ENCODE peak calls at places on chromosomes 13 and 19, in six cellular contexts. S is HTR-8/SVneo; Z is skeletal muscle cell; H is stimulated activated CD4-positive, alpha-beta T cell treated with anti-CD3 and anti-CD28 coated beads, Interleukin-15, amount 100 ng/mL, for 24 hours; E is Right ventricle myocardium superior; J is SK-MEL-5. K is an unnamed sample.

GRCh38 chr13:90336507-90336906 is 1011.0 kb upstream of the MIR17HG start:
- DNase-seq in S (no peak), Z (no peak), H (no peak), E (no peak), J (no peak), K (no peak)

GRCh38 chr13:63190742-63191141 is 1775.1 kb upstream of the PCDH20 start:
- DNase-seq in S (peak), Z (no peak), H (no peak), E (no peak), J (no peak), K (no peak)

GRCh38 chr13:98856983-98857382 is 104.5 kb upstream of the SLC15A1 start:
- DNase-seq in S (no peak), Z (no peak), H (no peak), E (no peak), J (no peak), K (no peak)

GRCh38 chr19:29650988-29651387 is 14.3 kb upstream of the PLEKHF1 start:
- DNase-seq in S (no peak), Z (no peak), H (no peak), E (no peak), J (no peak), K (no peak)

GRCh38 chr13:26784704-26785639 is 24.4 kb upstream of the GPR12 start:
- DNase-seq in S (no peak), Z (no peak), H (peak), E (no peak), J (no peak), K (no peak)

GRCh38 chr19:7533281-7533819 is 2.2 kb upstream of the PNPLA6 start:
- DNase-seq in S (no peak), Z (no peak), H (no peak), E (peak), J (no peak), K (no peak)

GRCh38 chr13:21326155-21327030 is 132.7 kb downstream of the ZDHHC20 start:
- DNase-seq in S (peak), Z (peak), H (peak), E (no peak), J (no peak), K (no peak)

GRCh38 chr13:38308736-38309135 is 40.9 kb upstream of the UFM1 start:
- DNase-seq in S (no peak), Z (peak), H (no peak), E (no peak), J (no peak), K (no peak)

GRCh38 chr13:85816413-85816812 is 17.2 kb upstream of the SLITRK6 start:
- DNase-seq in S (no peak), Z (no peak), H (no peak), E (no peak), J (peak), K (no peak)

GRCh38 chr13:60411983-60412382 is 15.0 kb downstream of the TDRD3 start:
- DNase-seq in S (no peak), Z (no peak), H (no peak), E (no peak), J (no peak), K (no peak)

GRCh38 chr13:51218691-51219090 is 3.5 kb upstream of the FAM124A start:
- DNase-seq in S (no peak), Z (no peak), H (no peak), E (no peak), J (no peak), K (no peak)

GRCh38 chr13:98509271-98510155 is 67.4 kb downstream of the STK24 start:
- DNase-seq in S (no peak), Z (peak), H (peak), E (peak), J (peak), K (no peak)

GRCh38 chr13:79522583-79522982 is 41.6 kb downstream of the NDFIP2 start:
- DNase-seq in S (no peak), Z (peak), H (peak), E (no peak), J (no peak), K (no peak)

GRCh38 chr13:112391747-112392146 is 15.6 kb downstream of the SPACA7 start:
- DNase-seq in S (no peak), Z (no peak), H (no peak), E (no peak), J (no peak), K (no peak)

GRCh38 chr13:73167046-73167820 is 108.4 kb downstream of the KLF5 start:
- DNase-seq in S (no peak), Z (no peak), H (no peak), E (no peak), J (no peak), K (no peak)

GRCh38 chr13:113445791-113446487 is 7.3 kb downstream of the ADPRHL1 start:
- DNase-seq in S (no peak), Z (no peak), H (no peak), E (no peak), J (no peak), K (no peak)

GRCh38 chr13:51832471-51833152 is 12.4 kb downstream of the TMEM272 start:
- DNase-seq in S (no peak), Z (no peak), H (peak), E (no peak), J (peak), K (no peak)

K was measured in type B pancreatic cell.